ENCODE peak calls at places on chromosome 5, in four cellular contexts. A is GM12865; S is left ventricle myocardium inferior; Q is CD8-positive, alpha-beta T cell. U is an unnamed sample.

GRCh38 chr5:73617510-73618279 is 8.3 kb upstream of the ARHGEF28 start:
- DNase-seq in S (no peak), Q (no peak), A (peak), U (no peak)

GRCh38 chr5:83899351-83899970 is 178.8 kb upstream of the HAPLN1 start:
- DNase-seq in S (no peak), A (no peak), Q (no peak), U (no peak)

GRCh38 chr5:148697177-148697820 is 43.0 kb upstream of the HTR4 start:
- DNase-seq in Q (no peak), S (no peak), A (no peak), U (no peak)

GRCh38 chr5:15249152-15249551 is 250.8 kb upstream of the FBXL7 start:
- DNase-seq in S (no peak), A (no peak), Q (no peak), U (no peak)

GRCh38 chr5:78858401-78858800 is 126.7 kb downstream of the ARSB start:
- DNase-seq in A (no peak), Q (no peak), S (no peak), U (no peak)

GRCh38 chr5:61407706-61408105 is 75.6 kb downstream of the ZSWIM6 start:
- DNase-seq in A (no peak), Q (no peak), S (no peak), U (no peak)

GRCh38 chr5:11062379-11062778 is 301.3 kb upstream of the DAP start:
- DNase-seq in S (no peak), A (no peak), Q (no peak), U (no peak)

GRCh38 chr5:141657937-141658545 is 6.8 kb upstream of the FCHSD1 start:
- DNase-seq in S (no peak), Q (no peak), A (peak), U (no peak)

GRCh38 chr5:57650360-57651069 is 167.9 kb upstream of the ACTBL2 start:
- DNase-seq in Q (no peak), A (peak), S (no peak), U (peak)

GRCh38 chr5:36305571-36306326 is 4.0 kb upstream of the RANBP3L start:
- DNase-seq in Q (peak), A (peak), S (peak), U (peak)

GRCh38 chr5:120396186-120396585 is 67.9 kb upstream of the PRR16 start:
- DNase-seq in A (no peak), Q (no peak), S (no peak), U (no peak)

GRCh38 chr5:1665231-1665630 is 134.4 kb downstream of the MRPL36 start:
- DNase-seq in A (no peak), S (no peak), Q (no peak), U (no peak)

GRCh38 chr5:74919487-74919886 is 53.3 kb upstream of the FAM169A start:
- DNase-seq in S (no peak), A (peak), Q (peak), U (no peak)

GRCh38 chr5:132797651-132798050 is 15.5 kb upstream of the SOWAHA start:
- DNase-seq in A (no peak), S (no peak), Q (no peak), U (no peak)

GRCh38 chr5:27906481-27906880 is 868.1 kb upstream of the CDH9 start:
- DNase-seq in Q (no peak), S (no peak), A (no peak), U (no peak)

GRCh38 chr5:111453747-111454146 is 58.6 kb downstream of the STARD4 start:
- DNase-seq in Q (no peak), A (no peak), S (no peak), U (no peak)

GRCh38 chr5:132142459-132142858 is 68.9 kb downstream of the CSF2 start:
- DNase-seq in Q (no peak), A (no peak), S (no peak), U (no peak)

GRCh38 chr5:117454716-117455212 is 880.1 kb upstream of the SEMA6A start:
- DNase-seq in S (peak), A (peak), Q (peak), U (peak)

GRCh38 chr5:140402258-140403074 is 833 bp downstream of the ANKHD1 start:
- DNase-seq in Q (peak), S (peak), A (peak), U (peak)

GRCh38 chr5:175079707-175080106 is 355.3 kb downstream of the MSX2 start:
- DNase-seq in S (no peak), Q (no peak), A (no peak), U (no peak)

GRCh38 chr5:124906339-124907097 is 160.1 kb upstream of the ZNF608 start:
- DNase-seq in A (no peak), S (peak), Q (no peak), U (peak)

GRCh38 chr5:168651654-168652053 is 72.5 kb upstream of the PANK3 start:
- DNase-seq in S (no peak), A (no peak), Q (no peak), U (peak)

GRCh38 chr5:95689680-95690079 is 6.9 kb upstream of the SPATA9 start:
- DNase-seq in Q (no peak), S (no peak), A (no peak), U (no peak)

GRCh38 chr5:171310816-171311697 is 2.0 kb downstream of the TLX3 start:
- DNase-seq in S (no peak), Q (no peak), A (no peak), U (no peak)

GRCh38 chr5:171311698-171312083 is 2.6 kb downstream of the TLX3 start:
- DNase-seq in Q (no peak), A (no peak), S (no peak), U (no peak)

GRCh38 chr5:171309276-171309525 is 153 bp downstream of the TLX3 start:
- DNase-seq in Q (no peak), S (no peak), A (no peak), U (no peak)

GRCh38 chr5:171309526-171310333 is 682 bp downstream of the TLX3 start:
- DNase-seq in Q (no peak), A (no peak), S (no peak), U (peak)

GRCh38 chr5:171310334-171310815 is 1.3 kb downstream of the TLX3 start:
- DNase-seq in A (no peak), Q (no peak), S (no peak), U (no peak)
- TF ChIP-seq CTCF in A (no peak), Q (no peak), S (no peak), U (no peak)

GRCh38 chr5:43563321-43563720 is 6.4 kb upstream of the PAIP1 start:
- DNase-seq in A (no peak), S (no peak), Q (no peak), U (no peak)

GRCh38 chr5:43564289-43564850 is 7.5 kb upstream of the PAIP1 start:
- DNase-seq in Q (no peak), S (no peak), A (no peak), U (no peak)

GRCh38 chr5:43561346-43561745 is 4.5 kb upstream of the PAIP1 start:
- DNase-seq in A (no peak), Q (no peak), S (no peak), U (no peak)

GRCh38 chr5:43567967-43568366 is 11.1 kb upstream of the PAIP1 start:
- DNase-seq in S (no peak), A (peak), Q (no peak), U (no peak)

GRCh38 chr5:43565043-43565442 is 8.2 kb upstream of the PAIP1 start:
- DNase-seq in A (no peak), Q (no peak), S (no peak), U (no peak)
- TF ChIP-seq CTCF in A (no peak), Q (no peak), S (no peak), U (no peak)

DNA sequence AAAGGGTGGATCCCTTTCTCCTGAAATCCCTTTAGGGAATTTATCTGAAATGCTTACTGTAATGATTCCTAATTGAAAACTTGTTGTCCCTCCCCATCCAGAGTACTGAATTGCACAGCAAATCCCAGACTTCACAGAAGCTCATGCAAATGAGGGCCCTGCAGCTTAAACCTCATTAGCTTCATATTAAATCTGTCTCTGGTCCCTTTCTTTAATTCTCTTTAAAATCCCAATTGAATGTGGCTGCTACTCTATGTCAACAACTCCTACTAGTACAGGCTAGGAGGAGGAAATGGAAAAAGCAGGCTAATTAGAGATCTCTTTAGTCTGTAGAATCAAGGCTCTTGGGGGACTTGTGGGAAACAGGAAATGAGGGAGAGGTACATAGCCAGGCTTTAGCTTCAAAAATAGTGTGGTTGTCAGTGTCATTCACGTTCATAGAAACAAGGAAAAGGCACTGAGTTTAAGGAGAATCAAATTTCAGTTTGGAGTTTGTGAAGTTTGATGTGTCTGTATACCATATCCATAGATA is 191.3 kb upstream of the PRDM9 start:
- DNase-seq in S (no peak), Q (no peak), A (no peak), U (no peak)
- TF ChIP-seq CTCF in S (no peak), Q (no peak), A (no peak), U (no peak)

DNA sequence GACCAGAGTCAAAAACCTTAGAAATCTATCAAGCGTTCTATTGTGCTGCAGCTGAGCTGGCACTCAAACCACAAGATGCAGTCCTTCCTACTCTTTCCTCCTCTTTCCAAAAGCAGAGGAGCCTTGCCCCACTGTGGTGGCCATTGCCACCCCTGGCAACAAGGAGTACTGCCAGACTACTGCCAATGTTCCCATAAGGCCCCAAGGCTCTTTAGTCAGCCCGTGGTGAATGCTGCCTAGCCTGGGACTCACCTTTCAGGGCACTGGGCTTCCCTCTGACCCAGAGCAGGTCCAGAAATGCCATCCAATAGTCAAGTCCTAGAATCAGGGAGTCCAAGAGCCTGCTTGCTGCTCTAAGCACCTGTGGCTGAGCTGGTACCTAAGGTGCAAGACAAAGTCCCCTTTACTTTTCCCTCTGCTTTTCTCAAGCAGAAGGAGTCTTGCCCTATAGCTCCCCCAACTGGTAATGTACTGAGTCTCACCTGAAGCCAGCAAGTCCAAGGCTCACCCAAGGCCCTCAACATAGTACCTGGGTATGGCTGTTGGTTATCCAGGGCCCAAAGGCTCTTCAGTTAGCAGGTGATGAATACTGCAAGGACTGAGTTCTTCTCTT is 219.4 kb downstream of the ATPSCKMT start:
- DNase-seq in Q (no peak), A (peak), S (no peak), U (peak)
- TF ChIP-seq CTCF in Q (no peak), A (peak), S (no peak), U (peak)

GRCh38 chr5:139273322-139273571 is 20.3 kb upstream of the MATR3 start:
- DNase-seq in S (no peak), A (no peak), Q (no peak), U (no peak)
- TF ChIP-seq CTCF in S (no peak), A (no peak), Q (no peak), U (no peak)

GRCh38 chr5:163366757-163367156 is 70.6 kb upstream of the CCNG1 start:
- DNase-seq in Q (no peak), A (no peak), S (no peak), U (no peak)
- TF ChIP-seq CTCF in Q (no peak), A (no peak), S (no peak), U (no peak)